ENCODE peak calls at places on chromosomes 7 and 10, in five cellular contexts. P is left ventricle myocardium inferior; A is activated CD8-positive, alpha-beta memory T cell treated with anti-CD3 and anti-CD28 coated beads, Interleukin-2, amount 50 U/mL, for 48 hours; K is AG09319; S is HFF-Myc. R is an unnamed sample.

GRCh38 chr7:41973331-41973730 is 263.7 kb downstream of the GLI3 start:
- DNase-seq in P (no peak), A (no peak), K (no peak), S (no peak), R (no peak)

GRCh38 chr7:17369686-17370426 is 71.4 kb downstream of the AHR start:
- DNase-seq in P (no peak), A (no peak), K (peak), S (peak), R (no peak)

GRCh38 chr10:3330687-3331086 is 158.1 kb upstream of the PITRM1 start:
- DNase-seq in P (no peak), A (no peak), K (no peak), S (no peak), R (no peak)

GRCh38 chr7:141342664-141343400 is 208.4 kb upstream of the AGK start:
- DNase-seq in P (no peak), A (no peak), K (no peak), S (no peak), R (no peak)

GRCh38 chr10:8326702-8327423 is 272.4 kb downstream of the GATA3 start:
- DNase-seq in P (no peak), A (no peak), K (no peak), S (no peak), R (no peak)

GRCh38 chr7:56051339-56052191 is at the start of the genes CCT6A and PSPH:
- DNase-seq in P (peak), A (peak), K (peak), S (peak), R (peak)

GRCh38 chr10:78296794-78297193 is 263.1 kb downstream of the RPS24 start:
- DNase-seq in P (no peak), A (no peak), K (no peak), S (no peak), R (no peak)

GRCh38 chr10:103661198-103661950 is 167.9 kb downstream of the NEURL1 start:
- DNase-seq in P (peak), A (no peak), K (peak), S (peak), R (peak)

GRCh38 chr7:20598479-20599419 is 16.7 kb upstream of the ABCB5 start:
- DNase-seq in P (no peak), A (no peak), K (peak), S (peak), R (no peak)

GRCh38 chr7:93375603-93376002 is 143.4 kb downstream of the VPS50 start:
- DNase-seq in P (no peak), A (no peak), K (no peak), S (no peak), R (no peak)

GRCh38 chr10:55631071-55631654 is 729.9 kb downstream of the ZWINT start:
- DNase-seq in P (peak), A (peak), K (no peak), S (no peak), R (peak)

GRCh38 chr7:104956753-104957450 is 57.1 kb upstream of the KMT2E start:
- DNase-seq in P (no peak), A (peak), K (no peak), S (peak), R (no peak)

GRCh38 chr7:70775570-70776156 is 356.3 kb upstream of the GALNT17 start:
- DNase-seq in P (no peak), A (no peak), K (no peak), S (no peak), R (no peak)

GRCh38 chr10:111093741-111094380 is 17.0 kb downstream of the ADRA2A start:
- DNase-seq in P (no peak), A (no peak), K (no peak), S (no peak), R (no peak)

GRCh38 chr10:43892062-43892765 is 243.5 kb upstream of the ZNF32 start:
- DNase-seq in P (no peak), A (no peak), K (no peak), S (no peak), R (no peak)

GRCh38 chr10:110326351-110327032 is 21.8 kb upstream of the SMNDC1 start:
- DNase-seq in P (no peak), A (no peak), K (peak), S (peak), R (no peak)

GRCh38 chr10:35612385-35613106 is 7.4 kb downstream of the GJD4 start:
- DNase-seq in P (no peak), A (no peak), K (no peak), S (no peak), R (no peak)

GRCh38 chr10:117163061-117163953 is 25.2 kb upstream of the VAX1 start:
- DNase-seq in P (no peak), A (peak), K (no peak), S (no peak), R (no peak)

GRCh38 chr7:132568962-132569361 is 7.3 kb downstream of the PLXNA4 start:
- DNase-seq in P (no peak), A (no peak), K (no peak), S (no peak), R (no peak)

GRCh38 chr7:43868681-43869017 is 668 bp downstream of the MRPS24 start:
- DNase-seq in P (no peak), A (no peak), K (no peak), S (no peak), R (no peak)

GRCh38 chr7:12884856-12885440 is 197.5 kb downstream of the ARL4A start:
- DNase-seq in P (no peak), A (no peak), K (no peak), S (no peak), R (no peak)

GRCh38 chr7:117364204-117364755 is 41.4 kb upstream of the WNT2 start:
- DNase-seq in P (no peak), A (no peak), K (no peak), S (no peak), R (no peak)